ENCODE peak calls at places on chromosome 19, in nine cellular contexts. B, W, U, A, O, Q, K, M and C are unnamed samples.

GRCh38 chr19:7868671-7869452 is 5.3 kb downstream of the PRR36 start:
- DNase-seq in U (no peak), B (peak), K (peak), Q (peak), O (peak), W (peak), A (peak), M (peak), C (no peak)

GRCh38 chr19:19750842-19751790 is 18.2 kb upstream of the ZNF14 start:
- DNase-seq in U (no peak), B (no peak), W (no peak), M (peak), Q (no peak), A (no peak), O (no peak), K (no peak), C (no peak)

GRCh38 chr19:3556423-3556977 is 886 bp downstream of the MFSD12 start:
- DNase-seq in A (no peak), W (no peak), Q (no peak), U (no peak), M (no peak), K (no peak), B (no peak), O (no peak), C (no peak)

GRCh38 chr19:2552859-2553258 is 76.9 kb downstream of the GADD45B start:
- DNase-seq in M (peak), A (no peak), W (no peak), Q (no peak), U (no peak), K (no peak), B (no peak), O (no peak), C (no peak)

GRCh38 chr19:46080561-46080960 is 39.8 kb upstream of the IGFL4 start:
- DNase-seq in M (no peak), A (no peak), B (no peak), W (no peak), Q (no peak), O (peak), K (no peak), U (peak), C (no peak)

GRCh38 chr19:45782162-45782623 is at the start of gene DMPK:
- DNase-seq in O (no peak), K (no peak), U (no peak), M (peak), Q (no peak), A (peak), W (peak), B (no peak), C (no peak)

GRCh38 chr19:47124937-47125668 is 5.5 kb upstream of the SAE1 start:
- DNase-seq in A (no peak), Q (no peak), B (no peak), O (peak), W (no peak), K (no peak), U (no peak), M (no peak), C (no peak)

GRCh38 chr19:3176715-3177501 is 1.7 kb upstream of the S1PR4 start:
- DNase-seq in W (no peak), M (peak), U (no peak), K (no peak), O (peak), Q (peak), A (no peak), B (no peak), C (no peak)

GRCh38 chr19:1357695-1358094 is 26.0 kb upstream of the NDUFS7 start:
- DNase-seq in M (no peak), U (no peak), B (no peak), Q (no peak), K (no peak), O (no peak), W (no peak), A (no peak), C (no peak)

GRCh38 chr19:54017266-54017665 is 25.8 kb downstream of the CACNG6 start:
- DNase-seq in W (no peak), O (peak), U (no peak), Q (no peak), M (no peak), B (no peak), K (no peak), A (no peak), C (no peak)

GRCh38 chr19:47778954-47779351 is 450 bp downstream of the SELENOW start:
- DNase-seq in O (peak), M (no peak), W (no peak), A (no peak), K (no peak), U (no peak), B (peak), Q (peak), C (no peak)

GRCh38 chr19:1355258-1355973 is 28.3 kb upstream of the NDUFS7 start:
- DNase-seq in B (no peak), Q (peak), O (no peak), W (no peak), A (no peak), M (no peak), U (no peak), K (no peak), C (no peak)

GRCh38 chr19:3968556-3969434 is 2.1 kb downstream of the DAPK3 start:
- DNase-seq in A (peak), M (peak), Q (peak), U (peak), K (peak), O (peak), B (peak), W (peak), C (peak)

GRCh38 chr19:18408053-18408476 is 10.6 kb upstream of the LRRC25 start:
- DNase-seq in K (no peak), W (peak), B (no peak), U (no peak), O (no peak), M (peak), A (no peak), Q (peak), C (no peak)

GRCh38 chr19:55136399-55137102 is 12.5 kb downstream of the TNNT1 start:
- DNase-seq in Q (no peak), M (no peak), A (peak), O (no peak), U (no peak), W (no peak), K (no peak), B (no peak), C (no peak)

GRCh38 chr19:3516675-3517207 is 10.6 kb downstream of the FZR1 start:
- DNase-seq in B (peak), W (no peak), A (no peak), U (no peak), K (no peak), O (no peak), M (no peak), Q (peak), C (no peak)

GRCh38 chr19:15644066-15644741 is 3.5 kb downstream of the CYP4F3 start:
- DNase-seq in U (no peak), A (no peak), Q (no peak), K (no peak), M (no peak), O (no peak), B (no peak), W (no peak), C (no peak)

GRCh38 chr19:15781659-15782058 is 5.8 kb upstream of the OR10H5 start:
- DNase-seq in K (no peak), U (no peak), B (no peak), M (no peak), O (no peak), A (no peak), Q (no peak), W (no peak), C (no peak)

GRCh38 chr19:7681336-7682174 is 922 bp downstream of the TRAPPC5 start:
- DNase-seq in K (no peak), Q (peak), U (peak), O (peak), B (peak), W (peak), A (peak), M (peak), C (peak)

GRCh38 chr19:35337081-35337983 is 8.3 kb downstream of the CD22 start:
- DNase-seq in A (no peak), O (no peak), W (no peak), U (no peak), K (no peak), M (peak), B (no peak), Q (no peak), C (no peak)

GRCh38 chr19:18097217-18097992 is at the start of gene MAST3:
- DNase-seq in M (peak), A (peak), U (no peak), Q (peak), W (peak), O (peak), B (peak), K (peak), C (no peak)

DNA sequence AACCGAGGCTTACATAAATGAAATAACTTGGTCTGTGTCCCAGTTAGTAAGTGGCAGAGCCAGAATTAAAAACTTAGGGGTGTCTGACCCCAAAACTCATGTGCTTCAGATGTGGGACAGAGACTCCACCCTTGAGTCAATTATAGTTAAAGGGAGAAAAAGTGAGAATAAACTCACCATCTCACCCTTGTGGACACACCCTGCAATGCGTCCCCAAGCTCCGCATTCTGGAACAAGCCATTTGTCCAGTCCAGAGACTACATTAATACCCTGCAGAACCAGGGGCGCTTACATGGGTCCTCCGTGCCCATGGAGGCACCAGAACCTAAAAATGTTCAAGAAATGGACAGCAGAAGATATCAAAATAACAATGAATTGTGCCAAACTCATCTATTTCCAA is 207.0 kb upstream of the ZNF507 start:
- DNase-seq in B (no peak), K (no peak), Q (no peak), M (no peak), W (no peak), O (no peak), A (no peak), U (no peak), C (no peak)
- TF ChIP-seq CTCF in B (no peak), K (no peak), Q (no peak), M (no peak), W (peak), O (no peak), A (no peak), U (no peak), C (no peak)

GRCh38 chr19:16970821-16971220 is 55.8 kb downstream of the CPAMD8 start:
- DNase-seq in B (no peak), A (no peak), M (no peak), W (no peak), K (no peak), Q (no peak), O (no peak), U (no peak), C (no peak)

DNA sequence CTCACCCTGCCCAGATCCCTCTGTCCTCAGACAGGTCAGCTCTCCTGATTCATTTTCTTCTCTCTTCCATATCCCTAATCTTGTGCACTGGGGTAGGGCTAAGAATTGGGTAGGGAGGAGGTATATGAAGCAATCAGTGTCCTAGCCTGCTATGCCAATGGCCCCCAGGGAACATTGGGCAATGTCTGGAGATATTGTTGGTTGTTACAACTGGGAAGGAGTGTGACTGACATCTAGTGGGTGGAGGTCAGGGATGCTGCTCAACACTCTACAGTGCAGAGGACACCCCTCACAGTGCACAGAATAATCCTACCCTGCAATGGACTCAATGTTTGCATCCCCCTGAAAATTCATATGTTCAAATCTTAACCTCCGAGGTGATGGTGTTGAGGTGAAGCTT is 57.5 kb downstream of the CPAMD8 start:
- DNase-seq in U (no peak), K (no peak), O (no peak), M (no peak), B (no peak), W (no peak), Q (no peak), A (no peak), C (no peak)
- TF ChIP-seq CTCF in U (no peak), K (no peak), O (no peak), M (no peak), B (no peak), W (no peak), Q (no peak), A (no peak), C (no peak)

DNA sequence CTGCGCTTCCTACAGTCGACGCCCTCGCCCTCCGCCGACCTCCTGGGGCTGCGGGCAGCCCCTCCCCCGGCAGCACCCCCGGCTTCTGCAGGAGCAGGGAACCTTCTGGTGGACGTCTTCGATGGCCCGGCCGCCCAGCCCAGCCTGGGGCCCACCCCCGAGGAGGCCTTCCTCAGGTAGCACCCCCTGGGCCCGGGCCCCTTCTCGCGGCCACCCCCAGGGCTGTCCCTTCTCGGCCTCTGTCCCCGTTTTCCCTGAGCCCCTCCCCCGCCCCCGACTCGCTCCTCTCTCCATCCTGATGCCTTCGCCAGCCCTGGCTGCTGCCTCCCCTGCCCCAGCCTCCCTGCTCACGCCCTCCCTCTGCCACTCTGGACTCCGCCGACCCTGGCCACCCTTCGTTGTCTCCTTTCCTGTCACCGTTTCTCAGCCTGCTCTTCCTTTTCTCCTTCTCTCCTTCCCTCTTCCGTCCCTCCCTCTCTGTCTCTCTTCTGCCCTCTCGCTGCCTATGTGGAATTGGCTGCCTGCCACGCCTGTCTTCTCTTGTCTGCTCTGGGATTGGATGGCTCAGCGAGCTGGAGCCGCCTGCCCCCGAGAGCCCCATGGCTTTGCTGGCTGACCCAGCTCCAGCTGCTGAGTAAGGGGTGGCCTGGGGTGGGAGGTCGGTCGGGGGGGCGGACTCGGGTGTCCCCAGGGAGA is 11.0 kb downstream of the FUZ start:
- DNase-seq in B (peak), Q (peak), W (peak), A (peak), M (peak), K (peak), O (peak), U (peak), C (peak)
- TF ChIP-seq CTCF in B (peak), Q (no peak), W (peak), A (no peak), M (peak), K (no peak), O (peak), U (peak), C (peak)

GRCh38 chr19:30090476-30090875 is 148.4 kb downstream of the URI1 start:
- DNase-seq in B (no peak), W (no peak), M (peak), A (peak), Q (no peak), K (no peak), O (no peak), U (no peak), C (no peak)

GRCh38 chr19:30090963-30091362 is 148.9 kb downstream of the URI1 start:
- DNase-seq in K (peak), U (no peak), M (peak), Q (no peak), W (no peak), A (peak), O (no peak), B (no peak), C (no peak)

GRCh38 chr19:30087381-30088138 is 145.5 kb downstream of the URI1 start:
- DNase-seq in M (peak), O (no peak), K (no peak), A (peak), Q (no peak), U (no peak), W (no peak), B (no peak), C (no peak)

GRCh38 chr19:30088567-30088966 is 146.5 kb downstream of the URI1 start:
- DNase-seq in U (no peak), M (peak), A (no peak), O (no peak), B (no peak), Q (no peak), K (no peak), W (no peak), C (no peak)

GRCh38 chr19:30089086-30089665 is 147.1 kb downstream of the URI1 start:
- DNase-seq in U (no peak), K (no peak), B (no peak), A (peak), Q (no peak), W (no peak), M (peak), O (no peak), C (no peak)
- TF ChIP-seq CTCF in U (no peak), K (no peak), B (no peak), A (no peak), Q (no peak), W (no peak), M (no peak), O (no peak), C (no peak)

GRCh38 chr19:49430678-49431329 is 5.6 kb downstream of the GFY start:
- DNase-seq in W (no peak), B (no peak), O (no peak), M (no peak), U (no peak), Q (no peak), K (no peak), A (no peak), C (no peak)
- TF ChIP-seq CTCF in W (no peak), B (no peak), O (no peak), M (no peak), U (no peak), Q (no peak), K (no peak), A (no peak), C (peak)

GRCh38 chr19:21440321-21440720 is 43.4 kb downstream of the ZNF493 start:
- DNase-seq in A (no peak), K (no peak), W (no peak), M (no peak), O (no peak), B (peak), U (no peak), Q (no peak), C (no peak)
- TF ChIP-seq CTCF in A (no peak), K (no peak), W (no peak), M (no peak), O (no peak), B (no peak), U (no peak), Q (no peak), C (no peak)

GRCh38 chr19:50264483-50265186 is 61.2 kb downstream of the MYH14 start:
- DNase-seq in Q (no peak), W (no peak), B (no peak), O (no peak), K (no peak), A (no peak), M (no peak), U (no peak), C (no peak)
- TF ChIP-seq CTCF in Q (no peak), W (no peak), B (no peak), O (no peak), K (no peak), A (no peak), M (no peak), U (no peak), C (no peak)